ENCODE peak calls at places on chromosomes 7 and 10, in ten cellular contexts. K is neural progenitor cell; U is left colon; D is anterior cingulate cortex; J is CD8-positive, alpha-beta T cell; P is LoVo; L is activated CD8-positive, alpha-beta memory T cell treated with anti-CD3 and anti-CD28 coated beads for 1 hour; N is HCT116; X is T-helper 9 cell; Q is H7. F is an unnamed sample.

GRCh38 chr7:44305564-44306507 is 19.6 kb downstream of the CAMK2B start:
- DNase-seq in K (no peak), U (no peak), D (no peak), J (no peak), P (no peak), L (no peak), N (no peak), X (no peak), Q (peak), F (no peak)

GRCh38 chr10:112585052-112585451 is 138.0 kb downstream of the VTI1A start:
- DNase-seq in K (no peak), U (no peak), D (peak), J (no peak), P (peak), L (no peak), N (peak), X (no peak), Q (no peak), F (no peak)

GRCh38 chr10:1050145-1050544 is 1.2 kb upstream of the IDI1 start:
- DNase-seq in K (peak), U (peak), D (no peak), J (no peak), P (peak), L (no peak), N (no peak), X (peak), Q (no peak), F (no peak)

GRCh38 chr10:80429521-80429966 is 21.2 kb downstream of the PRXL2A start:
- DNase-seq in K (no peak), U (peak), D (no peak), J (no peak), P (peak), L (no peak), N (peak), X (no peak), Q (no peak), F (no peak)

GRCh38 chr7:3673524-3673923 is 372.5 kb downstream of the SDK1 start:
- DNase-seq in K (peak), U (peak), D (no peak), J (no peak), P (peak), L (peak), N (no peak), X (peak), Q (peak), F (peak)

GRCh38 chr10:15824498-15824897 is 35.8 kb downstream of the MINDY3 start:
- DNase-seq in K (no peak), U (no peak), D (no peak), J (no peak), P (no peak), L (no peak), N (no peak), X (no peak), Q (no peak), F (no peak)

GRCh38 chr7:28488061-28488791 is 75.9 kb downstream of the CREB5 start:
- DNase-seq in K (no peak), U (no peak), D (no peak), J (no peak), P (no peak), L (no peak), N (no peak), X (no peak), Q (peak), F (no peak)

GRCh38 chr10:44334621-44335184 is 50.2 kb downstream of the CXCL12 start:
- DNase-seq in K (no peak), U (no peak), D (no peak), J (no peak), P (no peak), L (no peak), N (no peak), X (no peak), Q (no peak), F (no peak)

GRCh38 chr7:134752006-134752760 is 27.3 kb upstream of the CALD1 start:
- DNase-seq in K (no peak), U (no peak), D (no peak), J (no peak), P (no peak), L (no peak), N (no peak), X (no peak), Q (no peak), F (no peak)

GRCh38 chr10:132497788-132498561 is 39.6 kb upstream of the INPP5A start:
- DNase-seq in K (no peak), U (no peak), D (no peak), J (no peak), P (no peak), L (no peak), N (no peak), X (no peak), Q (no peak), F (peak)

GRCh38 chr7:86846494-86847190 is 202.9 kb downstream of the GRM3 start:
- DNase-seq in K (no peak), U (peak), D (no peak), J (no peak), P (peak), L (no peak), N (no peak), X (no peak), Q (no peak), F (no peak)

F was measured in H9.